ENCODE peak calls at places on chromosomes 3 and 15, in ten cellular contexts. X, B, S, F, W, Q, N, Y, G and T are unnamed samples. For H3K27me3, the result is how much of the 10 kb centered on the place peaks cover.

GRCh38 chr3:132911741-132912415 is 126.3 kb upstream of the TMEM108 start:
- DNase-seq in F (no peak), W (no peak), X (no peak), Y (no peak), Q (no peak), N (no peak), G (no peak), S (no peak), B (no peak), T (no peak)

GRCh38 chr3:7977245-7978103 is 524.1 kb upstream of the LMCD1 start:
- DNase-seq in N (peak), F (no peak), Y (peak), X (no peak), G (no peak), B (no peak), Q (peak), S (no peak), W (no peak), T (peak)

GRCh38 chr3:122794779-122795673 is at the start of gene SLC49A4:
- DNase-seq in G (peak), S (peak), X (peak), F (peak), B (peak), N (peak), Q (peak), W (peak), Y (peak), T (peak)

GRCh38 chr3:115713247-115713646 is 89.9 kb downstream of the GAP43 start:
- DNase-seq in G (no peak), Y (peak), X (no peak), S (no peak), Q (peak), F (no peak), B (no peak), W (no peak), N (peak), T (no peak)

GRCh38 chr15:79595995-79596622 is 164.0 kb downstream of the MINAR1 start:
- DNase-seq in N (peak), B (no peak), S (no peak), Q (no peak), X (peak), G (no peak), F (peak), Y (peak), W (no peak), T (peak)

GRCh38 chr3:60698117-60698516 is 553.1 kb downstream of the FHIT start:
- DNase-seq in F (no peak), G (no peak), X (no peak), Y (no peak), W (no peak), N (no peak), B (no peak), Q (no peak), S (no peak), T (no peak)

GRCh38 chr3:156633335-156633734 is 41.1 kb upstream of the TIPARP start:
- DNase-seq in X (no peak), N (no peak), F (no peak), G (no peak), B (peak), S (no peak), Y (peak), W (peak), Q (peak), T (peak)

GRCh38 chr3:110965976-110966375 is 105.6 kb upstream of the NECTIN3 start:
- DNase-seq in F (no peak), Q (no peak), W (no peak), Y (no peak), X (no peak), B (no peak), N (no peak), S (no peak), G (no peak), T (no peak)

GRCh38 chr15:69983696-69984265 is 113.9 kb downstream of the TLE3 start:
- DNase-seq in X (no peak), Q (no peak), W (no peak), N (no peak), G (no peak), S (no peak), F (no peak), B (no peak), Y (peak), T (peak)

GRCh38 chr15:32096867-32097266 is 66.6 kb downstream of the CHRNA7 start:
- DNase-seq in Q (no peak), W (no peak), B (no peak), S (no peak), F (no peak), N (peak), Y (no peak), X (peak), G (no peak), T (no peak)
- H3K27me3 ChIP-seq in Q (under half), W (under half), B (under half), S (under half), F (under half), N (under half), Y (under half), X (under half), G (under half), T (under half)

DNA sequence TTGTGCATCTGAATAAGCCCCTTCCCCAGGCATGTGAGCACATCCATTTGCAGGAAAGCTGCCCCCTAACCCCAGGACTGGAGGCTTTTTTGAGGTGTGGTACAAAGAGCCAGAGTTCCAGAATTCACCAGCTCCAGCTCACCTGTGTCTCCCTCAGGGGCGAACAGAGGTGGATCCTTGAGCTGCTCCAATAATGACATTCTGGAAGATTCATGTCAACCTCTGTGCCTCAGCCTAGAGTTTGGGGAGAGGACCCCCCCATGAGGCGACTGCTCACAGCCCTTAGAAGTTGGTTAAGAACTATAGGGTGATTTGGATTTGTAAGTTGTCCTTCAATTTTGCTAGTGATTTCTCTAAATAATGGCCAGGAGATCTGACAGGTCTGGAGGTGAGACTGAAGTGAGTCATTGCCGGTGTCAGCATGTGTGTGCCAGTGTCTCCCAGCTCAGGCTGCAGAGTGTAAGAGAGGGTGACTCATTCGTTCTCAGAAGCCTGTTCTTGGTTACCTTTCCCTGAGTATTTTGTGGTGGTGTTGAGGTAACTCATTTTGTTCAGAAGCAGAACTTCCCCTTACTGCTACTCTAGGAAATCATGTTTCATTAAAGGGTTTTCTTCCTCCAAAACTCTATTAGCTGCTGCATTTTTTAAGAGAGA is 136.9 kb upstream of the TOPAZ1 start:
- DNase-seq in B (no peak), S (no peak), Q (no peak), G (no peak), Y (peak), X (no peak), F (peak), W (no peak), N (no peak), T (peak)
- H3K27ac ChIP-seq in B (no peak), S (no peak), Q (no peak), G (no peak), Y (no peak), X (no peak), F (peak), W (no peak), N (no peak), T (peak)

DNA sequence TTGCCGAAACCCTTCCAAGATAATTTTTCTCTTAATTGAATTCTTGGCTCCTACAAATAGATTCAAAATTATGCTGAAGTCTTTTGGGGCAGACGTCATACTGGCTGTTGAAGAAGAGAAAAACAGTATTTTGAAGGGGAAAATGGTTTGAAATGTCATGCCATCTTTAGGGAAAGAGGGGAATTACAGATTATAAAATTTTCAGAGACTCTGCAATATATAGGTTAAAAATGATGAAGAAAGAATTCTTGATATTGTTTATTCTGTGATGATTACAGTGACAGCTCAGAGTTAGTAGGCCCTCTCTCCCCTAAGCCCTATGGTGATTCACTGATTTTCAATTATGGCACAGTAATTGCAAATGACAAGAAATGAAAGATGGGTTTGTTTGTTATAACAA is 86.1 kb downstream of the CGNL1 start:
- DNase-seq in B (no peak), Q (no peak), N (no peak), Y (no peak), S (no peak), W (no peak), G (no peak), F (no peak), X (no peak), T (no peak)
- TF ChIP-seq CTCF in B (peak), Q (no peak), N (no peak), Y (peak), S (no peak), W (peak), G (no peak), F (no peak), X (peak), T (peak)

GRCh38 chr3:193057616-193058015 is 140.0 kb upstream of the MB21D2 start:
- DNase-seq in W (no peak), G (no peak), F (no peak), Q (no peak), X (no peak), S (no peak), Y (no peak), B (no peak), N (no peak), T (no peak)
- H3K27me3 ChIP-seq in W (under half), G (under half), F (under half), Q (under half), X (under half), S (under half), Y (under half), B (under half), N (under half), T (under half)

GRCh38 chr15:66844041-66844746 is 142.2 kb downstream of the SMAD6 start:
- DNase-seq in N (no peak), Y (no peak), W (no peak), F (no peak), S (no peak), B (no peak), G (no peak), Q (no peak), X (no peak), T (no peak)
- H3K27ac ChIP-seq in N (no peak), Y (no peak), W (peak), F (no peak), S (peak), B (peak), G (no peak), Q (peak), X (no peak), T (no peak)

GRCh38 chr3:138267083-138267482 is 62.6 kb downstream of the NME9 start:
- DNase-seq in Q (no peak), W (no peak), B (no peak), S (no peak), G (no peak), F (no peak), Y (no peak), N (no peak), X (no peak), T (no peak)

GRCh38 chr3:138265745-138266144 is 63.9 kb downstream of the NME9 start:
- DNase-seq in F (no peak), N (no peak), X (no peak), B (no peak), S (no peak), Q (no peak), W (no peak), G (no peak), Y (no peak), T (no peak)

GRCh38 chr3:138271189-138271794 is 58.4 kb downstream of the NME9 start:
- DNase-seq in Y (no peak), S (no peak), Q (no peak), G (no peak), N (no peak), F (peak), B (no peak), X (no peak), W (no peak), T (no peak)

GRCh38 chr3:138270245-138270644 is 59.4 kb downstream of the NME9 start:
- DNase-seq in S (no peak), G (no peak), N (no peak), W (no peak), B (no peak), Y (no peak), F (no peak), X (no peak), Q (no peak), T (no peak)
- TF ChIP-seq CTCF in S (no peak), G (no peak), N (no peak), W (no peak), B (no peak), Y (no peak), F (no peak), X (no peak), Q (no peak), T (peak)

GRCh38 chr3:64685800-64686445 is 1.9 kb downstream of the ADAMTS9 start:
- DNase-seq in Y (peak), X (peak), B (peak), N (peak), G (peak), F (no peak), Q (peak), W (peak), S (peak), T (peak)

GRCh38 chr3:64685331-64685799 is 2.4 kb downstream of the ADAMTS9 start:
- DNase-seq in N (no peak), Y (peak), G (no peak), S (no peak), F (no peak), Q (peak), W (no peak), X (no peak), B (peak), T (no peak)

GRCh38 chr3:64687781-64688515 is at the start of gene ADAMTS9:
- DNase-seq in X (peak), Q (peak), F (no peak), N (peak), B (peak), W (peak), G (peak), Y (peak), S (peak), T (peak)

GRCh38 chr3:64686446-64686908 is 1.3 kb downstream of the ADAMTS9 start:
- DNase-seq in Y (peak), F (no peak), S (no peak), W (no peak), G (no peak), Q (peak), X (no peak), N (peak), B (no peak), T (peak)

DNA sequence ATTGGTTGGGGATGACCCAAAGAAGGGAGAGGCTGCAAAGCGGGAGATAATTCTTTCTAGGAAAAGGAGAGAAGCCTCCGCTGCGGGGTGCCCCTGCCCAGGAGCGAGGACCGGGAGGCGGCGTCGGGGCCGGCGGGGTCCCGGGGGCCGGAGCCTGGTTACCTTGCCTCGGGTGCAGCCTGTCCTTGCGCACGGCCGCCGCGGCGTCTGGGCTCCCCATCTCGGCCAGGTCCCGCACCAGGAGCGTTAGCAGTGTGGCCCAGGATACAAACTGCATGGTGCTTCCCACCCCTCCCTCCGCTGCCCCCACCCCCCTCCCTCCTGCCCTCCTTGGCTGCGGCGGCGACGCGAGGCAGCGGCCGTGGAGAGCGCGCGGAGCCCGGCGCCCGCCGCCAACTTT is 419 bp downstream of the ADAMTS9 start:
- DNase-seq in B (no peak), S (no peak), F (no peak), N (peak), X (no peak), Q (no peak), Y (no peak), G (no peak), W (no peak), T (no peak)
- H3K27me3 ChIP-seq in B (under half), S (under half), F (under half), N (half or more), X (under half), Q (under half), Y (under half), G (under half), W (under half), T (half or more)

GRCh38 chr15:39597751-39598185 is 16.9 kb downstream of the THBS1 start:
- DNase-seq in W (no peak), F (no peak), Y (no peak), G (no peak), N (no peak), X (no peak), Q (no peak), S (no peak), B (no peak), T (no peak)
- H3K27ac ChIP-seq in W (no peak), F (no peak), Y (no peak), G (no peak), N (no peak), X (no peak), Q (no peak), S (no peak), B (no peak), T (no peak)